ENCODE peak calls at places on chromosome 3, in eight cellular contexts. Z is OCI-LY7; O is GM23248; P is tibial artery; T is CD4-positive, alpha-beta memory T cell; V is breast epithelium; I is T-helper 17 cell; H is lower lobe of right lung. D is an unnamed sample. For H3K9me3, the result is how much of the 10 kb centered on the place peaks cover.

GRCh38 chr3:173529062-173529711 is 131.6 kb downstream of the NLGN1 start:
- DNase-seq in I (no peak), T (no peak), H (no peak), P (no peak), Z (peak), V (no peak), O (peak), D (no peak)

GRCh38 chr3:31377045-31377642 is 155.6 kb upstream of the STT3B start:
- DNase-seq in I (no peak), H (no peak), T (peak), Z (no peak), P (no peak), O (peak), V (no peak), D (no peak)

GRCh38 chr3:22115581-22115980 is 364.6 kb upstream of the ZNF385D start:
- DNase-seq in H (no peak), T (no peak), P (no peak), O (peak), V (no peak), Z (no peak), I (no peak), D (no peak)

GRCh38 chr3:16496408-16497222 is 16.9 kb downstream of the RFTN1 start:
- DNase-seq in V (no peak), H (no peak), I (no peak), O (no peak), T (no peak), Z (no peak), P (no peak), D (no peak)

GRCh38 chr3:197340521-197340871 is 42.1 kb upstream of the DLG1 start:
- DNase-seq in Z (no peak), I (no peak), H (no peak), V (no peak), T (no peak), P (no peak), O (no peak), D (no peak)

GRCh38 chr3:28924744-28925360 is 356.0 kb upstream of the RBMS3 start:
- DNase-seq in Z (no peak), V (no peak), P (no peak), I (no peak), T (no peak), H (no peak), O (peak), D (no peak)

GRCh38 chr3:188208751-188209433 is 54.9 kb downstream of the LPP start:
- DNase-seq in O (peak), H (no peak), T (no peak), P (no peak), V (no peak), Z (no peak), I (no peak), D (no peak)

GRCh38 chr3:2360815-2361214 is 262.1 kb downstream of the CNTN4 start:
- DNase-seq in I (no peak), T (no peak), V (no peak), P (no peak), O (no peak), Z (no peak), H (no peak), D (no peak)

GRCh38 chr3:169008772-169009358 is 654.6 kb downstream of the MECOM start:
- DNase-seq in H (no peak), Z (no peak), O (no peak), T (no peak), P (no peak), V (no peak), I (no peak), D (no peak)

GRCh38 chr3:101530213-101531047 is 17.4 kb upstream of the SENP7 start:
- DNase-seq in Z (no peak), P (no peak), H (no peak), T (no peak), O (no peak), I (no peak), V (no peak), D (no peak)

DNA sequence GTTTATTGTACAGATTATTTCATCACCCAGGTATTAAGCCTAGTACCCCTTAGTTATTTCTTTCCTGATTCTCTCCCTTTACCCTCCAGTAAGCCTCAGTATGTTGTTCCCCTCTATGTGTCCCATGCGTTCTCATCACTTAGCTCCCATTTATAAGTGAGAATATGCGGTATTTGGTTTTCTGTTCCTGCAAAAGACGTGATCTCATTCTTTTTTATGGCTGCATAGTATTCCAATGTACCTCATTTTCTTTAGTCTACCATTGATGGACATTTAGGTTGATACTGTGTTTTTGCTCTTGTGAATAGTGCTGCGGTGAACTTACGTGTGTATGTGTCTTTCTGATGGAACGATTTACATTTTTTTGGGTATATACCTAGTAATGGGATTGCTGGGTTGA is 36.7 kb downstream of the CEP63 start:
- DNase-seq in O (no peak), T (no peak), I (no peak), Z (no peak), P (no peak), V (no peak), H (no peak), D (no peak)
- H3K9me3 ChIP-seq in O (under half), T (under half), I (under half), Z (under half), P (under half), V (under half), H (under half), D (under half)

GRCh38 chr3:48270306-48270705 is 29.4 kb downstream of the ZNF589 start:
- DNase-seq in H (no peak), O (no peak), T (no peak), Z (no peak), V (no peak), I (no peak), P (no peak), D (no peak)
- H3K9me3 ChIP-seq in H (under half), O (under half), T (under half), Z (under half), V (under half), I (under half), P (under half), D (under half)

GRCh38 chr3:117756580-117756979 is 1047.0 kb downstream of the TUSC7 start:
- DNase-seq in V (no peak), Z (no peak), I (no peak), H (no peak), P (no peak), T (no peak), O (no peak), D (no peak)
- H3K9me3 ChIP-seq in V (under half), Z (under half), I (under half), H (under half), P (under half), T (under half), O (under half), D (under half)

DNA sequence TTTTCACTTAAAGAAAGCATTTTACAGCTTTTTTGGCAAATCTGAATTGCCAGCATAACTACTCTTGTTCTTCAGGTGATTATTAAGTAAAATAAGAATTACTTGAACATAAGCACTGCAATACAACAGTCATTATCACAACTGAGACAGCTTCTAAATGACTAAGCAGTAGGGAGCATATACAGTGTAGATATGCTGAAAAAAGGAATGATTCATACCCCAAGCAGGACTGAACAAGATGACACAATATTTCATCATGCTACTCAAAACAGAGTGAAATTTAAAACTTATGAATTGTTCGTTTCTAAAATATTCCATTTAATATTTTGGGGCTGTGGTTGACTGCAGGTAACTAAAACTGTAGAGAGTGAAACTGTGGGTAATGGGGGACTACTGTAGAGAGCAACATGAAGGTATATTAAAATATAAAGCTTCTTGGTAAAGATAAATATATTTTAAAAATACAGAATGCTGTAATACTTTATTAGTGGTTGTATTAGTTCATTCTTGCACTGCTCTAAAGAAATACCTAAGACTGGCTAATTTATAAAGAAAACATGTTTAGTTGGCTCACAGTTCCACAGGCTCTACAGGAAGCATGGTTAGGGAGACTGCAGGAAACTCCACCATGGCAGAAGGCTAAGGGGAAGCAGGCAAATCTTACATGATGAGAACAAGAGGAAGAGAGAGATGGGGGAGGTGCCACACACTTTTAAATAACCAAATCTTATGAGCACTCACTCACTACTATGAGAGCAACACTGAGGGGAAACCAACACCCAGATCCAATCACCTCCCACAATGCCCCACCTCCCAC is 84.8 kb downstream of the DCLK3 start:
- DNase-seq in I (no peak), Z (no peak), P (no peak), T (no peak), H (no peak), V (no peak), O (peak), D (no peak)
- H3K9me3 ChIP-seq in I (under half), Z (under half), P (under half), T (under half), H (under half), V (under half), O (under half), D (half or more)

GRCh38 chr3:21017115-21017852 is 733.7 kb downstream of the ZNF385D start:
- DNase-seq in T (no peak), V (no peak), Z (no peak), H (no peak), I (no peak), P (no peak), O (peak), D (no peak)
- H3K9me3 ChIP-seq in T (under half), V (under half), Z (under half), H (under half), I (under half), P (under half), O (under half), D (under half)

D was measured in tibial nerve.